ENCODE peak calls at places on chromosome 12, in eight cellular contexts. N is PC-3, E is stomach, M is neuronal stem cell, A is endodermal cell, Y is brain microvascular endothelial cell, X is esophagus squamous epithelium, O is left lung. H is an unnamed sample.

GRCh38 chr12:89707623-89707991 is 1.0 kb downstream of the ATP2B1 start:
- DNase-seq in M (peak; percentile 38), X (no peak), N (no peak), Y (no peak), A (peak; percentile 88), E (no peak), O (peak; percentile 83), H (peak; percentile 65)

GRCh38 chr12:130162267-130162666 is at the start of gene FZD10:
- DNase-seq in Y (no peak), N (no peak), X (no peak), A (peak; percentile 95), O (no peak), E (no peak), M (peak; percentile 77), H (peak; percentile 65)

GRCh38 chr12:108914031-108914630 is 34.2 kb downstream of the DAO start:
- DNase-seq in N (peak; percentile 19), M (no peak), E (no peak), Y (no peak), O (no peak), X (no peak), A (no peak), H (no peak)

GRCh38 chr12:15886372-15887042 is 4.3 kb downstream of the STRAP start:
- DNase-seq in A (no peak), Y (no peak), N (peak; percentile 18), O (no peak), M (no peak), E (no peak), X (no peak), H (no peak)

GRCh38 chr12:56546680-56547079 is 25.1 kb downstream of the RBMS2 start:
- DNase-seq in A (no peak), Y (no peak), O (no peak), M (no peak), N (no peak), E (no peak), X (no peak), H (no peak)

GRCh38 chr12:92042791-92043531 is 102.7 kb downstream of the BTG1 start:
- DNase-seq in N (peak; percentile 33), A (no peak), X (no peak), E (no peak), M (no peak), Y (no peak), O (no peak), H (no peak)

GRCh38 chr12:11652351-11653040 is 3.0 kb downstream of the ETV6 start:
- DNase-seq in A (no peak), E (peak; percentile 42), O (no peak), Y (peak; percentile 45), X (no peak), N (peak; percentile 19), M (no peak), H (no peak)

GRCh38 chr12:4191149-4191548 is 82.4 kb upstream of the CCND2 start:
- DNase-seq in M (no peak), Y (no peak), E (no peak), O (no peak), N (no peak), A (no peak), X (no peak), H (no peak)

GRCh38 chr12:123992118-123992825 is 19.3 kb downstream of the ZNF664 start:
- DNase-seq in M (no peak), N (no peak), E (no peak), Y (no peak), A (no peak), X (no peak), O (no peak), H (no peak)
- H3K4me3 ChIP-seq in M (no peak overlapping the region), N (no peak overlapping the region), E (no peak overlapping the region), Y (no peak overlapping the region), A (no peak overlapping the region), X (no peak overlapping the region), O (no peak overlapping the region), H (no peak overlapping the region)

GRCh38 chr12:113665457-113665856 is 193.8 kb upstream of the LHX5 start:
- DNase-seq in Y (no peak), M (no peak), N (no peak), X (no peak), E (no peak), A (no peak), O (no peak), H (no peak)
- H3K27me3 ChIP-seq in Y (no peaks in the 10 kb centered on the region), M (peaks cover 31% of the 10 kb centered on the region), N (peaks cover 28% of the 10 kb centered on the region), X (no peaks in the 10 kb centered on the region), E (peaks cover 65% of the 10 kb centered on the region), A (no peaks in the 10 kb centered on the region), O (peaks cover 20% of the 10 kb centered on the region), H (peaks cover 49% of the 10 kb centered on the region)

GRCh38 chr12:7076493-7076892 is 15.8 kb downstream of the C1R start:
- DNase-seq in X (no peak), M (no peak), O (no peak), N (no peak), A (no peak), E (no peak), Y (no peak), H (no peak)

GRCh38 chr12:7083125-7083524 is 9.1 kb downstream of the C1R start:
- DNase-seq in Y (no peak), M (no peak), N (no peak), O (no peak), E (no peak), A (no peak), X (no peak), H (no peak)

GRCh38 chr12:7078163-7078562 is 14.1 kb downstream of the C1R start:
- DNase-seq in N (peak; percentile 8), X (no peak), O (no peak), E (no peak), Y (no peak), A (no peak), M (no peak), H (no peak)

GRCh38 chr12:7081037-7081436 is 11.2 kb downstream of the C1R start:
- DNase-seq in N (no peak), A (no peak), Y (no peak), E (no peak), M (no peak), X (no peak), O (no peak), H (no peak)

GRCh38 chr12:7079826-7080125 is 12.5 kb downstream of the C1R start:
- DNase-seq in N (peak; percentile 30), E (no peak), X (no peak), O (no peak), M (no peak), Y (peak; percentile 64), A (no peak), H (no peak)
- H3K27ac ChIP-seq in N (peak overlapping the region; percentile 59), E (peak overlapping the region; percentile 70), X (peak overlapping the region; percentile 90), O (peak overlapping the region; percentile 74), M (no peak overlapping the region), Y (peak overlapping the region; percentile 90), A (no peak overlapping the region), H (peak overlapping the region; percentile 65)

GRCh38 chr12:94566345-94566744 is 84.0 kb downstream of the TMCC3 start:
- DNase-seq in Y (no peak), N (no peak), O (no peak), E (no peak), X (no peak), M (no peak), A (no peak), H (no peak)
- H3K4me3 ChIP-seq in Y (no peak overlapping the region), N (no peak overlapping the region), O (no peak overlapping the region), E (no peak overlapping the region), X (no peak overlapping the region), M (no peak overlapping the region), A (no peak overlapping the region), H (no peak overlapping the region)

DNA sequence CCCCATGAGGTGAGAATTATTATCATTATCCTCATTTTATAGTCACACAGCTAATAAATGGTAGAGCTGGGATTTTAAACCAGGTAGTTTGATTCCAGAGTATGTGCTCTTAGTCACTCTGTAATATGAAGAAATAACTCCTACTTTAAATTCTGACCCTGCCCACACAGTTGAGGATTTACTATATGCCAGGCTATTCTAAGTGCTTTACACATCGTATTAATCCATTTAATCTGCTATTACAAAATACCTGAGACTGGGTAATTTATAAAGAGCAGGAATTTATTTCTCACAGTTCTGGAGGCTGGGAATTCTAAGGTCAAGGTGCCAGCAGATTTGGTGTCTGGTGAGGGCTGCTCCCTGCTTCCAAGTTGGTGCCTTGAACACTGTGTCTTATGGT is 19.6 kb upstream of the WIF1 start:
- DNase-seq in O (no peak), Y (no peak), A (no peak), X (no peak), M (no peak), E (no peak), N (no peak), H (no peak)
- H3K27me3 ChIP-seq in O (no peaks in the 10 kb centered on the region), Y (peaks cover 39% of the 10 kb centered on the region), A (no peaks in the 10 kb centered on the region), X (no peaks in the 10 kb centered on the region), M (peaks cover 42% of the 10 kb centered on the region), E (peaks cover 6% of the 10 kb centered on the region), N (peaks cover 98% of the 10 kb centered on the region), H (no peaks in the 10 kb centered on the region)

H was measured in upper lobe of right lung.